ENCODE peak calls at places on chromosomes 3 and 15, in eight cellular contexts. M is left ventricle myocardium inferior, V is dorsolateral prefrontal cortex, A is fibroblast of mammary gland, P is ovary, N is heart right ventricle, H is adrenal gland, K is K562. S is an unnamed sample.
A peak's percentile ranks its signal among the peaks of the same experiment; 100 is the strongest.

GRCh38 chr3:101809178-101810022 is 30.4 kb downstream of the NXPE3 start:
- DNase-seq in M (no peak), V (no peak), A (peak; percentile 60), P (peak; percentile 40), N (no peak), H (peak; percentile 39), K (peak; percentile 36), S (no peak)

GRCh38 chr3:30982676-30983075 is 88.2 kb upstream of the GADL1 start:
- DNase-seq in M (no peak), V (no peak), A (no peak), P (no peak), N (no peak), H (no peak), K (no peak), S (no peak)

GRCh38 chr3:119360736-119361462 is 66.7 kb downstream of the ARHGAP31 start:
- DNase-seq in M (no peak), V (no peak), A (no peak), P (no peak), N (no peak), H (no peak), K (no peak), S (no peak)

GRCh38 chr3:172675371-172676193 is 35.3 kb downstream of the NCEH1 start:
- DNase-seq in M (no peak), V (no peak), A (peak; percentile 69), P (no peak), N (no peak), H (no peak), K (peak; percentile 39), S (no peak)

GRCh38 chr3:49296781-49297420 is 19.9 kb upstream of the C3orf62 start:
- DNase-seq in M (peak; percentile 55), V (no peak), A (peak; percentile 31), P (peak; percentile 47), N (peak; percentile 35), H (peak; percentile 55), K (no peak), S (no peak)

GRCh38 chr3:155037508-155038202 is 42.5 kb upstream of the MME start:
- DNase-seq in M (no peak), V (no peak), A (no peak), P (no peak), N (no peak), H (no peak), K (peak; percentile 63), S (no peak)

GRCh38 chr15:59166601-59167265 is 39.9 kb upstream of the LDHAL6B start:
- DNase-seq in M (no peak), V (no peak), A (no peak), P (no peak), N (no peak), H (no peak), K (no peak), S (no peak)

GRCh38 chr15:48794697-48795134 is 16.2 kb downstream of the CEP152 start:
- DNase-seq in M (no peak), V (no peak), A (no peak), P (no peak), N (no peak), H (no peak), K (no peak), S (no peak)

GRCh38 chr3:131224886-131225550 is 156.6 kb upstream of the NUDT16 start:
- DNase-seq in M (no peak), V (no peak), A (peak; percentile 61), P (no peak), N (no peak), H (no peak), K (no peak), S (no peak)

GRCh38 chr3:196398782-196399181 is 33.4 kb downstream of the UBXN7 start:
- DNase-seq in M (no peak), V (no peak), A (no peak), P (no peak), N (no peak), H (no peak), K (no peak), S (no peak)

GRCh38 chr3:172512363-172512762 is 10.9 kb downstream of the TNFSF10 start:
- DNase-seq in M (peak; percentile 60), V (no peak), A (no peak), P (no peak), N (peak; percentile 56), H (peak; percentile 55), K (peak; percentile 17), S (peak; percentile 64)

GRCh38 chr3:126472277-126473006 is 3.2 kb downstream of the ZXDC start:
- DNase-seq in M (peak; percentile 39), V (no peak), A (peak; percentile 89), P (no peak), N (peak; percentile 40), H (peak; percentile 88), K (peak; percentile 72), S (no peak)

GRCh38 chr3:27560484-27561056 is 76.4 kb upstream of the SLC4A7 start:
- DNase-seq in M (no peak), V (no peak), A (peak; percentile 48), P (no peak), N (no peak), H (no peak), K (no peak), S (no peak)

GRCh38 chr3:124885466-124886167 is 1.5 kb downstream of the ITGB5 start:
- DNase-seq in M (no peak), V (no peak), A (peak; percentile 59), P (no peak), N (no peak), H (no peak), K (no peak), S (no peak)

GRCh38 chr3:169432692-169433432 is 230.7 kb downstream of the MECOM start:
- DNase-seq in M (no peak), V (no peak), A (no peak), P (no peak), N (no peak), H (no peak), K (no peak), S (no peak)

GRCh38 chr15:79023546-79023890 is 67.1 kb downstream of the RASGRF1 start:
- DNase-seq in M (no peak), V (no peak), A (no peak), P (no peak), N (no peak), H (no peak), K (no peak), S (no peak)

GRCh38 chr3:111081008-111081545 is 9.5 kb downstream of the NECTIN3 start:
- DNase-seq in M (no peak), V (no peak), A (peak; percentile 39), P (no peak), N (no peak), H (no peak), K (no peak), S (no peak)

GRCh38 chr3:135007622-135008021 is 212.6 kb downstream of the EPHB1 start:
- DNase-seq in M (no peak), V (no peak), A (peak; percentile 6), P (no peak), N (no peak), H (no peak), K (no peak), S (no peak)

GRCh38 chr15:66943456-66944095 is 121.8 kb upstream of the SMAD3 start:
- DNase-seq in M (no peak), V (no peak), A (no peak), P (no peak), N (no peak), H (no peak), K (no peak), S (no peak)

GRCh38 chr3:53162672-53163458 is 1.9 kb downstream of the PRKCD start:
- DNase-seq in M (no peak), V (no peak), A (peak; percentile 12), P (no peak), N (no peak), H (peak; percentile 27), K (peak; percentile 21), S (peak; percentile 43)

GRCh38 chr3:177516130-177517011 is 319.1 kb upstream of the TBL1XR1 start:
- DNase-seq in M (peak; percentile 63), V (no peak), A (peak; percentile 86), P (peak; percentile 49), N (peak; percentile 43), H (peak; percentile 68), K (no peak), S (no peak)

GRCh38 chr15:92845109-92845508 is 55.0 kb upstream of the CHD2 start:
- DNase-seq in M (no peak), V (no peak), A (peak; percentile 64), P (no peak), N (no peak), H (no peak), K (no peak), S (no peak)

GRCh38 chr3:50382271-50382670 is 22.9 kb upstream of the TMEM115 start:
- DNase-seq in M (no peak), V (no peak), A (no peak), P (peak; percentile 47), N (no peak), H (no peak), K (no peak), S (no peak)

GRCh38 chr15:99475754-99476412 is 89.9 kb upstream of the MEF2A start:
- DNase-seq in M (no peak), V (no peak), A (no peak), P (no peak), N (no peak), H (no peak), K (no peak), S (no peak)

GRCh38 chr3:55511895-55512585 is 24.9 kb upstream of the WNT5A start:
- DNase-seq in M (no peak), V (no peak), A (peak; percentile 62), P (no peak), N (no peak), H (no peak), K (no peak), S (no peak)

GRCh38 chr15:95596487-95596886 is 734.0 kb upstream of the NR2F2 start:
- DNase-seq in M (no peak), V (no peak), A (no peak), P (no peak), N (no peak), H (peak; percentile 21), K (peak; percentile 6), S (no peak)
- H3K4me3 ChIP-seq in M (no peak overlapping the region), V (no peak overlapping the region), A (no peak overlapping the region), P (no peak overlapping the region), N (no peak overlapping the region), H (no peak overlapping the region), K (no peak overlapping the region), S (no peak overlapping the region)

DNA sequence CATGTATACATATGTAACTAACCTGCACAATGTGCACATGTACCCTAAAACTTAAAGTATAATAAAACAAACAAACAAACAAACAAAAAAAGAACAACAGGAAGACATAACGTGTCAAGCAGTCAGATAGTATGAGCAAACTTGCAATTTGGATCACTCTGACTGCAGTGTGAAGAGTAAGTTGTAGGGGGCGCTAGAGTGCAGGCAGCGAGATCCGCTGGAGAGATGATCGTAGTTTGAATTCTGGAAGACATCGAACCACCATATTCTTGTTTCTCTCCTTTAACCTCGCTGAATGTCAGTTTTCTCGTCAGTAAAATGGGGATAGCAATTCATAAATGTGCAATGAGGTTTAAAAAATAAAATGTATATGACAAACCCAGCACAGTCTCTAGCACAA is 165.2 kb upstream of the LMCD1 start:
- DNase-seq in M (no peak), V (no peak), A (no peak), P (no peak), N (no peak), H (no peak), K (peak; percentile 20), S (no peak)
- TF ChIP-seq CTCF in M (peak; percentile 8), V (peak; percentile 10), A (peak; percentile 43), P (no peak), N (peak; percentile 22), H (no peak), K (peak; percentile 45), S (no peak)

GRCh38 chr3:138960417-138960852 is 13.4 kb downstream of the FOXL2NB start:
- DNase-seq in M (no peak), V (no peak), A (no peak), P (no peak), N (no peak), H (no peak), K (no peak), S (no peak)
- H3K4me3 ChIP-seq in M (peak overlapping the region; percentile 17), V (no peak overlapping the region), A (no peak overlapping the region), P (peak overlapping the region; percentile 27), N (no peak overlapping the region), H (no peak overlapping the region), K (no peak overlapping the region), S (no peak overlapping the region)

GRCh38 chr3:187044871-187045552 is 94.3 kb downstream of the RPL39L start:
- DNase-seq in M (peak; percentile 69), V (no peak), A (peak; percentile 7), P (no peak), N (peak; percentile 69), H (no peak), K (no peak), S (no peak)
- TF ChIP-seq CTCF in M (no peak), V (no peak), A (peak; percentile 23), P (no peak), N (no peak), H (no peak), K (no peak), S (no peak)

S was measured in CD8-positive, alpha-beta T cell.